ENCODE peak calls at places on chromosomes 1 and 21, in six cellular contexts. One of them, this sample, is unnamed.

GRCh38 chr1:160108888-160109662 is 6.5 kb upstream of the ATP1A2 start:
- DNase-seq in PC-9: no peak
- DNase-seq in AG09319: no peak
- DNase-seq in fibroblast of pulmonary artery: peak
- DNase-seq in posterior vena cava: no peak
- DNase-seq in NCI-H2081: no peak
- DNase-seq in this sample: peak

GRCh38 chr1:12472798-12473551 is 145.0 kb downstream of the DHRS3 start:
- DNase-seq in posterior vena cava: no peak
- DNase-seq in AG09319: no peak
- DNase-seq in fibroblast of pulmonary artery: no peak
- DNase-seq in PC-9: no peak
- DNase-seq in NCI-H2081: no peak
- DNase-seq in this sample: no peak

GRCh38 chr21:39687069-39687468 is 57.9 kb upstream of the IGSF5 start:
- DNase-seq in fibroblast of pulmonary artery: no peak
- DNase-seq in NCI-H2081: no peak
- DNase-seq in AG09319: no peak
- DNase-seq in PC-9: no peak
- DNase-seq in posterior vena cava: no peak
- DNase-seq in this sample: no peak

GRCh38 chr1:39711359-39712340 is 20.4 kb upstream of the HPCAL4 start:
- DNase-seq in posterior vena cava: no peak
- DNase-seq in fibroblast of pulmonary artery: peak
- DNase-seq in AG09319: no peak
- DNase-seq in PC-9: no peak
- DNase-seq in NCI-H2081: no peak
- DNase-seq in this sample: peak

GRCh38 chr1:181324797-181325616 is 158.3 kb upstream of the CACNA1E start:
- DNase-seq in PC-9: peak
- DNase-seq in posterior vena cava: no peak
- DNase-seq in NCI-H2081: no peak
- DNase-seq in AG09319: no peak
- DNase-seq in fibroblast of pulmonary artery: no peak
- DNase-seq in this sample: no peak

GRCh38 chr1:40438391-40439015 is 11.8 kb upstream of the ZFP69B start:
- DNase-seq in posterior vena cava: no peak
- DNase-seq in NCI-H2081: no peak
- DNase-seq in PC-9: peak
- DNase-seq in AG09319: no peak
- DNase-seq in fibroblast of pulmonary artery: peak
- DNase-seq in this sample: peak

GRCh38 chr1:53210352-53210751 is 10.1 kb downstream of the CZIB start:
- DNase-seq in fibroblast of pulmonary artery: no peak
- DNase-seq in NCI-H2081: no peak
- DNase-seq in PC-9: no peak
- DNase-seq in AG09319: no peak
- DNase-seq in posterior vena cava: no peak
- DNase-seq in this sample: no peak

GRCh38 chr1:183945432-183946308 is 91.9 kb downstream of the COLGALT2 start:
- DNase-seq in fibroblast of pulmonary artery: no peak
- DNase-seq in AG09319: no peak
- DNase-seq in posterior vena cava: no peak
- DNase-seq in NCI-H2081: no peak
- DNase-seq in PC-9: no peak
- DNase-seq in this sample: no peak

GRCh38 chr1:214216779-214217178 is 64.2 kb upstream of the SMYD2 start:
- DNase-seq in AG09319: no peak
- DNase-seq in posterior vena cava: no peak
- DNase-seq in fibroblast of pulmonary artery: no peak
- DNase-seq in PC-9: peak
- DNase-seq in NCI-H2081: no peak
- DNase-seq in this sample: no peak

GRCh38 chr1:145946477-145946986 is 11.3 kb downstream of the LIX1L start:
- DNase-seq in NCI-H2081: no peak
- DNase-seq in AG09319: no peak
- DNase-seq in fibroblast of pulmonary artery: no peak
- DNase-seq in PC-9: no peak
- DNase-seq in posterior vena cava: no peak
- DNase-seq in this sample: no peak

GRCh38 chr1:15836772-15837669 is 10.5 kb upstream of the SPEN start:
- DNase-seq in posterior vena cava: peak
- DNase-seq in AG09319: no peak
- DNase-seq in NCI-H2081: no peak
- DNase-seq in fibroblast of pulmonary artery: no peak
- DNase-seq in PC-9: no peak
- DNase-seq in this sample: no peak

GRCh38 chr1:117653195-117653594 is 47.3 kb downstream of the TENT5C start:
- DNase-seq in posterior vena cava: peak
- DNase-seq in fibroblast of pulmonary artery: no peak
- DNase-seq in AG09319: no peak
- DNase-seq in PC-9: no peak
- DNase-seq in NCI-H2081: no peak
- DNase-seq in this sample: no peak

GRCh38 chr21:24969068-24969467 is 638.2 kb downstream of the MRPL39 start:
- DNase-seq in posterior vena cava: no peak
- DNase-seq in PC-9: no peak
- DNase-seq in AG09319: no peak
- DNase-seq in fibroblast of pulmonary artery: no peak
- DNase-seq in NCI-H2081: no peak
- DNase-seq in this sample: no peak

GRCh38 chr1:30975217-30975616 is 66.7 kb upstream of the SDC3 start:
- DNase-seq in PC-9: no peak
- DNase-seq in fibroblast of pulmonary artery: no peak
- DNase-seq in posterior vena cava: no peak
- DNase-seq in NCI-H2081: no peak
- DNase-seq in AG09319: no peak
- DNase-seq in this sample: no peak

GRCh38 chr21:44281801-44282200 is 3.9 kb upstream of the AIRE start:
- DNase-seq in NCI-H2081: no peak
- DNase-seq in posterior vena cava: no peak
- DNase-seq in fibroblast of pulmonary artery: no peak
- DNase-seq in AG09319: no peak
- DNase-seq in PC-9: no peak
- DNase-seq in this sample: no peak

GRCh38 chr1:5960336-5960735 is 31.9 kb downstream of the NPHP4 start:
- DNase-seq in PC-9: no peak
- DNase-seq in AG09319: no peak
- DNase-seq in posterior vena cava: no peak
- DNase-seq in NCI-H2081: no peak
- DNase-seq in fibroblast of pulmonary artery: no peak
- DNase-seq in this sample: no peak

GRCh38 chr1:203508463-203508862 is 14.5 kb downstream of the OPTC start:
- DNase-seq in AG09319: no peak
- DNase-seq in PC-9: no peak
- DNase-seq in NCI-H2081: no peak
- DNase-seq in fibroblast of pulmonary artery: no peak
- DNase-seq in posterior vena cava: no peak
- DNase-seq in this sample: no peak

GRCh38 chr1:1759456-1760344 is 18.6 kb downstream of the NADK start:
- DNase-seq in fibroblast of pulmonary artery: no peak
- DNase-seq in NCI-H2081: no peak
- DNase-seq in AG09319: no peak
- DNase-seq in posterior vena cava: no peak
- DNase-seq in PC-9: peak
- DNase-seq in this sample: no peak

GRCh38 chr1:42978317-42979036 is 19.8 kb upstream of the SLC2A1 start:
- DNase-seq in AG09319: no peak
- DNase-seq in posterior vena cava: no peak
- DNase-seq in NCI-H2081: no peak
- DNase-seq in fibroblast of pulmonary artery: no peak
- DNase-seq in PC-9: no peak
- DNase-seq in this sample: no peak

GRCh38 chr1:69172003-69173000 is 395.4 kb upstream of the LRRC7 start:
- DNase-seq in AG09319: no peak
- DNase-seq in PC-9: no peak
- DNase-seq in fibroblast of pulmonary artery: peak
- DNase-seq in posterior vena cava: no peak
- DNase-seq in NCI-H2081: no peak
- DNase-seq in this sample: peak

GRCh38 chr1:44924835-44925464 is 61.4 kb downstream of the EIF2B3 start:
- DNase-seq in posterior vena cava: no peak
- DNase-seq in fibroblast of pulmonary artery: peak
- DNase-seq in AG09319: no peak
- DNase-seq in NCI-H2081: no peak
- DNase-seq in PC-9: peak
- DNase-seq in this sample: peak

GRCh38 chr21:46217511-46218196 is 10.9 kb downstream of the LSS start:
- DNase-seq in posterior vena cava: peak
- DNase-seq in NCI-H2081: no peak
- DNase-seq in AG09319: no peak
- DNase-seq in fibroblast of pulmonary artery: no peak
- DNase-seq in PC-9: no peak
- DNase-seq in this sample: no peak

GRCh38 chr1:223620297-223620900 is 45.1 kb downstream of the CAPN8 start:
- DNase-seq in posterior vena cava: no peak
- DNase-seq in AG09319: no peak
- DNase-seq in PC-9: no peak
- DNase-seq in fibroblast of pulmonary artery: no peak
- DNase-seq in NCI-H2081: no peak
- DNase-seq in this sample: no peak

GRCh38 chr1:29256979-29257804 is 20.9 kb downstream of the PTPRU start:
- DNase-seq in PC-9: no peak
- DNase-seq in posterior vena cava: peak
- DNase-seq in fibroblast of pulmonary artery: peak
- DNase-seq in NCI-H2081: peak
- DNase-seq in AG09319: no peak
- DNase-seq in this sample: peak

GRCh38 chr1:85607913-85608250 is 27.3 kb downstream of the CCN1 start:
- DNase-seq in posterior vena cava: no peak
- DNase-seq in PC-9: no peak
- DNase-seq in fibroblast of pulmonary artery: no peak
- DNase-seq in NCI-H2081: no peak
- DNase-seq in AG09319: no peak
- DNase-seq in this sample: no peak

GRCh38 chr1:171611306-171611705 is 10.7 kb upstream of the MYOCOS start:
- DNase-seq in PC-9: no peak
- DNase-seq in NCI-H2081: no peak
- DNase-seq in AG09319: no peak
- DNase-seq in fibroblast of pulmonary artery: peak
- DNase-seq in posterior vena cava: no peak
- DNase-seq in this sample: no peak

GRCh38 chr1:37478890-37479254 is 4.5 kb downstream of the ZC3H12A start:
- DNase-seq in posterior vena cava: peak
- DNase-seq in PC-9: no peak
- DNase-seq in AG09319: no peak
- DNase-seq in NCI-H2081: no peak
- DNase-seq in fibroblast of pulmonary artery: peak
- DNase-seq in this sample: peak

GRCh38 chr1:39132505-39133339 is 71.8 kb upstream of the MACF1 start:
- DNase-seq in posterior vena cava: peak
- DNase-seq in NCI-H2081: no peak
- DNase-seq in PC-9: peak
- DNase-seq in AG09319: no peak
- DNase-seq in fibroblast of pulmonary artery: peak
- DNase-seq in this sample: peak

GRCh38 chr1:22773981-22774471 is 63.4 kb downstream of the EPHB2 start:
- DNase-seq in AG09319: peak
- DNase-seq in NCI-H2081: no peak
- DNase-seq in fibroblast of pulmonary artery: peak
- DNase-seq in PC-9: no peak
- DNase-seq in posterior vena cava: peak
- DNase-seq in this sample: peak

This sample was measured in cardiac fibroblast.